ENCODE peak calls at places on chromosomes 13 and 19, in nine cellular contexts. Q is AG08396; Y is stimulated activated naive B cell treated with anti-CD40 and anti-IgM and Interleukin-4, amounts not matched to agents 10 μg/mL and 1 μg/mL and 100 μg/mL, for 72 hours; N is HuH-7.5; Z is NCI-H2171 treated with DMSO at 0.1 percent for 48 hours; G is RPMI8226; H is C1 segment of cervical spinal cord; L is central memory CD8-positive, alpha-beta T cell; U is neural crest cell. V is an unnamed sample.

GRCh38 chr19:33689886-33690285 is 68.1 kb downstream of the CHST8 start:
- DNase-seq in U (no peak), Z (no peak), H (no peak), Y (no peak), G (no peak), Q (no peak), N (no peak), L (no peak), V (no peak)

GRCh38 chr13:30601836-30602235 is 15.9 kb upstream of the USPL1 start:
- DNase-seq in Z (no peak), L (no peak), H (no peak), Y (no peak), N (no peak), Q (no peak), G (no peak), U (no peak), V (no peak)

GRCh38 chr19:16771618-16772017 is 52.0 kb downstream of the NWD1 start:
- DNase-seq in H (peak; percentile 39), Y (peak; percentile 57), Z (peak; percentile 83), N (peak; percentile 77), L (peak; percentile 60), Q (peak; percentile 82), G (peak; percentile 80), U (peak; percentile 91), V (peak; percentile 78)

GRCh38 chr13:84037937-84038464 is 155.7 kb upstream of the SLITRK1 start:
- DNase-seq in Z (no peak), U (no peak), Q (no peak), H (no peak), N (no peak), Y (no peak), G (no peak), L (no peak), V (peak; percentile 85)

GRCh38 chr19:50718255-50719118 is 1.1 kb downstream of the SHANK1 start:
- DNase-seq in G (no peak), N (no peak), Z (no peak), L (no peak), U (no peak), H (no peak), Q (peak; percentile 79), Y (no peak), V (no peak)

GRCh38 chr13:46698910-46699460 is 98.0 kb downstream of the ESD start:
- DNase-seq in G (no peak), Q (peak; percentile 5), U (no peak), L (no peak), Y (no peak), N (no peak), Z (no peak), H (no peak), V (no peak)

GRCh38 chr13:39616087-39616694 is 13.2 kb upstream of the LHFPL6 start:
- DNase-seq in G (peak; percentile 44), Y (peak; percentile 8), H (peak; percentile 15), L (no peak), Q (peak; percentile 79), U (peak; percentile 54), Z (peak; percentile 47), N (peak; percentile 44), V (peak; percentile 60)

GRCh38 chr13:51644649-51645048 is 60.4 kb downstream of the WDFY2 start:
- DNase-seq in G (no peak), L (no peak), Y (no peak), U (no peak), Q (no peak), H (no peak), N (no peak), Z (no peak), V (no peak)

GRCh38 chr13:106610511-106610910 is 42.6 kb upstream of the ARGLU1 start:
- DNase-seq in Y (no peak), Q (peak; percentile 68), N (no peak), U (no peak), H (no peak), G (no peak), Z (no peak), L (no peak), V (no peak)

GRCh38 chr19:51821921-51822716 is 27.2 kb downstream of the FPR3 start:
- DNase-seq in Z (no peak), U (no peak), L (no peak), N (no peak), G (no peak), Y (no peak), Q (no peak), H (no peak), V (no peak)

GRCh38 chr19:55113570-55114039 is 3.8 kb downstream of the PPP1R12C start:
- DNase-seq in H (peak; percentile 4), N (peak; percentile 35), G (no peak), Y (no peak), Q (peak; percentile 95), L (no peak), Z (peak; percentile 16), U (peak; percentile 65), V (no peak)

GRCh38 chr13:90824027-90824426 is 523.5 kb upstream of the MIR17HG start:
- DNase-seq in H (no peak), G (no peak), Q (no peak), Y (no peak), U (no peak), N (no peak), L (no peak), Z (no peak), V (no peak)

GRCh38 chr19:46789371-46789770 is 977 bp upstream of the SLC1A5 start:
- DNase-seq in U (no peak), L (no peak), Q (no peak), H (no peak), N (no peak), Y (no peak), Z (no peak), G (no peak), V (no peak)

GRCh38 chr19:11821474-11821873 is 7.4 kb downstream of the ZNF440 start:
- DNase-seq in Z (no peak), L (no peak), G (no peak), U (no peak), N (no peak), H (no peak), Y (no peak), Q (no peak), V (no peak)

GRCh38 chr13:21620858-21621257 is 16.9 kb upstream of the MICU2 start:
- DNase-seq in N (no peak), G (no peak), Q (no peak), Y (no peak), Z (no peak), U (no peak), H (no peak), L (no peak), V (no peak)

GRCh38 chr19:35729763-35730162 is 12.0 kb downstream of the KMT2B start:
- DNase-seq in Z (no peak), Q (no peak), N (no peak), L (no peak), H (no peak), Y (no peak), U (no peak), G (no peak), V (no peak)

GRCh38 chr19:33248954-33249613 is 23.4 kb upstream of the SLC7A10 start:
- DNase-seq in G (peak; percentile 37), U (no peak), N (peak; percentile 53), Q (no peak), Y (no peak), Z (no peak), L (no peak), H (no peak), V (no peak)

GRCh38 chr19:46967578-46968018 is 52.0 kb upstream of the NPAS1 start:
- DNase-seq in H (no peak), Y (no peak), N (no peak), L (peak; percentile 51), Z (no peak), Q (no peak), U (no peak), G (no peak), V (no peak)

GRCh38 chr13:41900918-41901317 is 60.0 kb downstream of the VWA8 start:
- DNase-seq in Q (no peak), U (no peak), Z (no peak), G (no peak), N (no peak), Y (no peak), H (no peak), L (no peak), V (no peak)

GRCh38 chr19:32404939-32405430 is 585 bp upstream of the DPY19L3 start:
- DNase-seq in Z (peak; percentile 58), Q (peak; percentile 64), N (no peak), G (peak; percentile 19), Y (no peak), L (no peak), U (peak; percentile 22), H (peak; percentile 75), V (peak; percentile 23)

GRCh38 chr13:84972907-84973306 is 826.3 kb downstream of the SLITRK6 start:
- DNase-seq in G (peak; percentile 10), H (no peak), Z (no peak), Q (no peak), L (no peak), U (no peak), N (no peak), Y (no peak), V (no peak)

V was measured in NCI-H2081.